ENCODE peak calls at places on chromosomes 4 and X, in six cellular contexts. P is right atrium auricular region, Q is epithelial cell of esophagus, H is fibroblast of mammary gland, K is GM23338, A is mesothelial cell of epicardium. J is an unnamed sample.

GRCh38 chr4:43089730-43090129 is 197.2 kb downstream of the GRXCR1 start:
- DNase-seq in P (no peak), Q (peak; percentile 84), H (peak; percentile 11), K (no peak), A (no peak), J (no peak)

GRCh38 chr4:151830168-151830567 is 69.4 kb upstream of the GATB start:
- DNase-seq in P (no peak), Q (no peak), H (no peak), K (no peak), A (no peak), J (no peak)

GRCh38 chr4:137949746-137950145 is 292.4 kb downstream of the SLC7A11 start:
- DNase-seq in P (no peak), Q (peak; percentile 20), H (peak; percentile 34), K (no peak), A (no peak), J (no peak)

GRCh38 chr4:40247350-40247749 is 50.5 kb downstream of the RHOH start:
- DNase-seq in P (no peak), Q (no peak), H (no peak), K (no peak), A (no peak), J (no peak)

GRCh38 chr4:2087170-2087569 is 28.0 kb downstream of the NAT8L start:
- DNase-seq in P (no peak), Q (no peak), H (peak; percentile 5), K (peak; percentile 43), A (no peak), J (no peak)

GRCh38 chr4:176377705-176378302 is 58.0 kb downstream of the SPCS3 start:
- DNase-seq in P (no peak), Q (peak; percentile 63), H (peak; percentile 40), K (peak; percentile 27), A (no peak), J (no peak)

GRCh38 chrX:121876316-121876715 is 828.9 kb downstream of the GLUD2 start:
- DNase-seq in P (no peak), Q (peak; percentile 56), H (peak; percentile 69), K (peak; percentile 0), A (no peak), J (no peak)

GRCh38 chr4:85964298-85964697 is 395.6 kb downstream of the MAPK10 start:
- DNase-seq in P (no peak), Q (no peak), H (no peak), K (peak; percentile 29), A (no peak), J (no peak)

GRCh38 chrX:9258346-9259104 is 206.3 kb upstream of the TBL1X start:
- DNase-seq in P (no peak), Q (no peak), H (no peak), K (no peak), A (no peak), J (no peak)

GRCh38 chrX:1491851-1492349 is 39.2 kb upstream of the ASMTL start:
- DNase-seq in P (no peak), Q (peak; percentile 4), H (no peak), K (peak; percentile 94), A (no peak), J (no peak)

GRCh38 chr4:26896636-26897035 is 36.0 kb downstream of the STIM2 start:
- DNase-seq in P (no peak), Q (peak; percentile 29), H (peak; percentile 22), K (no peak), A (no peak), J (no peak)

GRCh38 chrX:109374276-109374960 is 107.5 kb downstream of the GUCY2F start:
- DNase-seq in P (no peak), Q (peak; percentile 87), H (peak; percentile 17), K (no peak), A (no peak), J (no peak)

GRCh38 chr4:5465529-5465928 is 242.8 kb downstream of the EVC2 start:
- DNase-seq in P (no peak), Q (no peak), H (no peak), K (no peak), A (no peak), J (no peak)

GRCh38 chrX:96590403-96590802 is 94.2 kb upstream of the DIAPH2 start:
- DNase-seq in P (no peak), Q (no peak), H (no peak), K (no peak), A (no peak), J (no peak)

GRCh38 chrX:312621-313331 is 5.8 kb downstream of the GTPBP6 start:
- DNase-seq in P (no peak), Q (no peak), H (no peak), K (no peak), A (no peak), J (no peak)

GRCh38 chrX:123215397-123216089 is 31.5 kb downstream of the GRIA3 start:
- DNase-seq in P (no peak), Q (no peak), H (peak; percentile 5), K (no peak), A (no peak), J (no peak)

GRCh38 chr4:88526221-88526815 is 2.7 kb upstream of the PYURF start:
- DNase-seq in P (no peak), Q (peak; percentile 56), H (peak; percentile 34), K (peak; percentile 42), A (no peak), J (no peak)

GRCh38 chr4:66524778-66525177 is 854.5 kb upstream of the EPHA5 start:
- DNase-seq in P (no peak), Q (no peak), H (no peak), K (no peak), A (no peak), J (no peak)

GRCh38 chrX:74924449-74925209 is 623 bp downstream of the NEXMIF start:
- DNase-seq in P (no peak), Q (peak; percentile 5), H (no peak), K (peak; percentile 50), A (peak; percentile 53), J (no peak)

GRCh38 chr4:133355636-133356035 is 206.5 kb downstream of the PCDH10 start:
- DNase-seq in P (no peak), Q (no peak), H (no peak), K (no peak), A (no peak), J (no peak)

DNA sequence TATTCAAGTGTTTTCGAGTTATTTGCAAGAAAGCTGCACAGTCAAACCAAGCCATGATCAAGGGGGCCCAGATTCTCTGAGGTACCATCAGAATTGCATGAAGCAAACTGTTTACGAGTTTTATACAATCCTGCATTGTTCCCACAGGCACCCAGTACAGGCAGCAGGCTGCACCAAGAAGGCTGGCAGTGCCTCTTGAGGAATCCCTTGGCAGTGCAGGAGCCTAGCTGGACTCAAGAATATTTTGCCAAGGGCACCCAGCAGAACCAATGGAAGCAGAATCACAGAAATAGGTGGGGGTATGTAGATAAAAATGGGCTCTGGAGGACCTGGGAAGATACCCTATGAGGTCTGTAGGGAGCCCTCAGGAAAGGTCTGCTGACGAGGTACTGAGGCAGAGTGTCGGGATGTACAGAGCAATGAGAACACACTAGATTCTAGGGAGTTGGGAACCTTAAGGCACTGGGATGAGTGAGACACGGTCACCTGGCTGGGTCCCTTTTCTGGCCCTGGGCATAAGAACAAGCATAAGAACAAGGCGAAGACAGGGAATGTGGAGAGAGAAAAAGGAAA is 2.5 kb upstream of the PLP1 start:
- DNase-seq in P (no peak), Q (peak; percentile 58), H (peak; percentile 54), K (peak; percentile 17), A (no peak), J (no peak)
- TF ChIP-seq CTCF in P (peak; percentile 55), Q (peak; percentile 66), H (peak; percentile 51), K (peak; percentile 41), A (no peak), J (no peak)

GRCh38 chr4:182825003-182825402 is 92.2 kb downstream of the DCTD start:
- DNase-seq in P (no peak), Q (no peak), H (no peak), K (no peak), A (no peak), J (no peak)
- TF ChIP-seq CTCF in P (no peak), Q (no peak), H (no peak), K (no peak), A (no peak), J (no peak)

DNA sequence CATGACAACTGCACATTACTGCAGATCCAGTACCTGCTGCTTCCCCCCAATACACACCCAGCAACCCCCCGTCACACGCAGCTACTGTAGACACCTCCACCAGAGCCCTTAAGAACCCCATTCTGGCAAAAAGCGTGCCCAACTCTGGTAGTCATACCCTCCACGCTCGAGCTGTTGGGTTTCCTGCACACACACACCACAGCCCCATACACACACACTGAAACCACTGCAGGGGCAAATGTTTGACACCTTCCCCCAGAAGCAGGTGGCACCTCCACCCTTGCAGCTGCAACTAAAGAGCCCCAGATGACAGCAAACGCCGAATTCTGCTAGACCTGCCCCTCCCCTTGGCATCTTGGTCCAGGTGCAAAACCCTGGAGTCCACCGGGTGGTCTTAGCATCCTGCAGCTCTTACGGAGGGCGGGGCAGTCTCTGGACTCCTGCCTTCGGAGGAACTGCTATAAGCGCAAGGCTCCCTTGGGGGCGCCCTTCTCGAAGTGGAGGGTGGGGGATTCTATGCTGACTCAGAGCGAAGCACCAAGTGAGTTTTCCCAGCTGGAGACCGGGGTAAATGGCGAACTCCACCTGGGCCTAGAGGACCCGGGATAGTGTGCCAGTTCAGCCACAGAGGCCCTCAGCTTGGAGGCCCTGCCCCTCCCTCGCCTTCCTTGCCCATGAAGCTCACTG is 1.5 kb downstream of the FRMPD3 start:
- DNase-seq in P (no peak), Q (no peak), H (peak; percentile 10), K (peak; percentile 85), A (peak; percentile 47), J (no peak)
- TF ChIP-seq CTCF in P (no peak), Q (no peak), H (no peak), K (peak; percentile 52), A (no peak), J (no peak)

GRCh38 chrX:112048707-112049106 is 33.9 kb downstream of the TRPC5 start:
- DNase-seq in P (no peak), Q (no peak), H (no peak), K (peak; percentile 4), A (no peak), J (no peak)
- TF ChIP-seq CTCF in P (no peak), Q (no peak), H (no peak), K (no peak), A (no peak), J (no peak)

GRCh38 chrX:119954374-119954773 is 10.8 kb upstream of the NKAP start:
- DNase-seq in P (no peak), Q (no peak), H (no peak), K (no peak), A (no peak), J (no peak)

GRCh38 chrX:119943185-119943988 is at the start of gene NKAP:
- DNase-seq in P (peak; percentile 86), Q (peak; percentile 92), H (peak; percentile 95), K (peak; percentile 88), A (peak; percentile 84), J (peak; percentile 27)

GRCh38 chrX:119945481-119945880 is 1.9 kb upstream of the NKAP start:
- DNase-seq in P (no peak), Q (no peak), H (no peak), K (no peak), A (no peak), J (no peak)

GRCh38 chrX:119942831-119943184 is 743 bp downstream of the NKAP start:
- DNase-seq in P (no peak), Q (peak; percentile 13), H (no peak), K (no peak), A (no peak), J (no peak)

DNA sequence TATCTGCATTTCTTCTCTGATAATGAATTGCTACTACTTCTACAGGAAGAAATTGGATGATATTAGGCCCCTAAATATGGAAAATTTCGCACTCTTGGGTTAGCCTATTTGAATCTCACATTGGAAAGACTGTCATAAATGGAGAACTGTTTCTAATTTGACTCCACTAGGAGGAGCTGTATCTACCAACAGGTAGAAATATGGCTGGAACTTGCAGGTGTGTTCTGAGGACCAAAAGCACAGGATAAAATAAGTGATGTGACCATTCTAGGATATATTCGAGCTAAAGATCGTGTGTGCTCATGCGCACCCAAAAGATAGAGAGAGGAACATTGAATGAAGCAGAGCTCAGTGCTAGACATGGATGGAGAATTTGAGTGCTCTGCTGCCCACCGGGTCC is 4.8 kb upstream of the NKAP start:
- DNase-seq in P (no peak), Q (peak; percentile 2), H (no peak), K (peak; percentile 13), A (no peak), J (no peak)
- TF ChIP-seq CTCF in P (no peak), Q (no peak), H (peak; percentile 7), K (peak; percentile 35), A (no peak), J (no peak)